ENCODE peak calls at places on chromosomes 6 and 20, in five cellular contexts. One of them, this sample, is unnamed.
A peak's percentile ranks its signal among the peaks of the same experiment; 100 is the strongest.

GRCh38 chr6:165486183-165487137 is 176.6 kb downstream of the PDE10A start:
- DNase-seq in H9: no peak
- DNase-seq in stimulated activated CD4-positive, alpha-beta T cell treated with anti-CD3 and anti-CD28 coated beads, Interleukin-1b, Interleukin-23, amount 100 ng/mL, for 24 hours: no peak
- DNase-seq in hepatocyte: no peak
- DNase-seq in HT1080: no peak
- DNase-seq in this sample: no peak

GRCh38 chr20:18287915-18288747 is at the start of gene ZNF133:
- DNase-seq in H9: peak; percentile 97
- DNase-seq in stimulated activated CD4-positive, alpha-beta T cell treated with anti-CD3 and anti-CD28 coated beads, Interleukin-1b, Interleukin-23, amount 100 ng/mL, for 24 hours: peak; percentile 93
- DNase-seq in hepatocyte: peak; percentile 95
- DNase-seq in HT1080: peak; percentile 94
- DNase-seq in this sample: peak; percentile 98

GRCh38 chr6:43150051-43150751 is 20.9 kb upstream of the SRF start:
- DNase-seq in H9: no peak
- DNase-seq in stimulated activated CD4-positive, alpha-beta T cell treated with anti-CD3 and anti-CD28 coated beads, Interleukin-1b, Interleukin-23, amount 100 ng/mL, for 24 hours: no peak
- DNase-seq in hepatocyte: peak; percentile 53
- DNase-seq in HT1080: no peak
- DNase-seq in this sample: no peak

GRCh38 chr6:24240943-24241342 is 114.9 kb downstream of the NRSN1 start:
- DNase-seq in H9: no peak
- DNase-seq in stimulated activated CD4-positive, alpha-beta T cell treated with anti-CD3 and anti-CD28 coated beads, Interleukin-1b, Interleukin-23, amount 100 ng/mL, for 24 hours: no peak
- DNase-seq in hepatocyte: no peak
- DNase-seq in HT1080: no peak
- DNase-seq in this sample: no peak

GRCh38 chr6:69622230-69622629 is 174.6 kb downstream of the LMBRD1 start:
- DNase-seq in H9: no peak
- DNase-seq in stimulated activated CD4-positive, alpha-beta T cell treated with anti-CD3 and anti-CD28 coated beads, Interleukin-1b, Interleukin-23, amount 100 ng/mL, for 24 hours: no peak
- DNase-seq in hepatocyte: no peak
- DNase-seq in HT1080: no peak
- DNase-seq in this sample: no peak

GRCh38 chr6:76230711-76231110 is 158.2 kb upstream of the IMPG1 start:
- DNase-seq in H9: peak; percentile 63
- DNase-seq in stimulated activated CD4-positive, alpha-beta T cell treated with anti-CD3 and anti-CD28 coated beads, Interleukin-1b, Interleukin-23, amount 100 ng/mL, for 24 hours: no peak
- DNase-seq in hepatocyte: peak; percentile 26
- DNase-seq in HT1080: peak; percentile 20
- DNase-seq in this sample: no peak

GRCh38 chr20:53934421-53935352 is 135.7 kb downstream of the BCAS1 start:
- DNase-seq in H9: no peak
- DNase-seq in stimulated activated CD4-positive, alpha-beta T cell treated with anti-CD3 and anti-CD28 coated beads, Interleukin-1b, Interleukin-23, amount 100 ng/mL, for 24 hours: no peak
- DNase-seq in hepatocyte: no peak
- DNase-seq in HT1080: peak; percentile 87
- DNase-seq in this sample: peak; percentile 44

GRCh38 chr6:28785962-28786679 is 137.7 kb downstream of the TRIM27 start:
- DNase-seq in H9: peak; percentile 40
- DNase-seq in stimulated activated CD4-positive, alpha-beta T cell treated with anti-CD3 and anti-CD28 coated beads, Interleukin-1b, Interleukin-23, amount 100 ng/mL, for 24 hours: no peak
- DNase-seq in hepatocyte: no peak
- DNase-seq in HT1080: no peak
- DNase-seq in this sample: no peak

GRCh38 chr20:36544134-36545018 is 3.1 kb downstream of the MYL9 start:
- DNase-seq in H9: no peak
- DNase-seq in stimulated activated CD4-positive, alpha-beta T cell treated with anti-CD3 and anti-CD28 coated beads, Interleukin-1b, Interleukin-23, amount 100 ng/mL, for 24 hours: no peak
- DNase-seq in hepatocyte: no peak
- DNase-seq in HT1080: peak; percentile 29
- DNase-seq in this sample: no peak

GRCh38 chr6:39228992-39229767 is at the start of gene KCNK5:
- DNase-seq in H9: peak; percentile 94
- DNase-seq in stimulated activated CD4-positive, alpha-beta T cell treated with anti-CD3 and anti-CD28 coated beads, Interleukin-1b, Interleukin-23, amount 100 ng/mL, for 24 hours: peak; percentile 54
- DNase-seq in hepatocyte: peak; percentile 93
- DNase-seq in HT1080: no peak
- DNase-seq in this sample: peak; percentile 93

GRCh38 chr20:33647603-33648395 is 14.3 kb upstream of the C20orf144 start:
- DNase-seq in H9: no peak
- DNase-seq in stimulated activated CD4-positive, alpha-beta T cell treated with anti-CD3 and anti-CD28 coated beads, Interleukin-1b, Interleukin-23, amount 100 ng/mL, for 24 hours: no peak
- DNase-seq in hepatocyte: no peak
- DNase-seq in HT1080: peak; percentile 34
- DNase-seq in this sample: peak; percentile 15

GRCh38 chr6:38080889-38081288 is 261.4 kb downstream of the ZFAND3 start:
- DNase-seq in H9: no peak
- DNase-seq in stimulated activated CD4-positive, alpha-beta T cell treated with anti-CD3 and anti-CD28 coated beads, Interleukin-1b, Interleukin-23, amount 100 ng/mL, for 24 hours: no peak
- DNase-seq in hepatocyte: peak; percentile 19
- DNase-seq in HT1080: no peak
- DNase-seq in this sample: no peak

GRCh38 chr20:568865-569415 is 25.4 kb upstream of the CSNK2A1 start:
- DNase-seq in H9: no peak
- DNase-seq in stimulated activated CD4-positive, alpha-beta T cell treated with anti-CD3 and anti-CD28 coated beads, Interleukin-1b, Interleukin-23, amount 100 ng/mL, for 24 hours: no peak
- DNase-seq in hepatocyte: no peak
- DNase-seq in HT1080: no peak
- DNase-seq in this sample: no peak

GRCh38 chr6:109964949-109965348 is 13.2 kb upstream of the GPR6 start:
- DNase-seq in H9: no peak
- DNase-seq in stimulated activated CD4-positive, alpha-beta T cell treated with anti-CD3 and anti-CD28 coated beads, Interleukin-1b, Interleukin-23, amount 100 ng/mL, for 24 hours: no peak
- DNase-seq in hepatocyte: no peak
- DNase-seq in HT1080: no peak
- DNase-seq in this sample: no peak

GRCh38 chr6:7809346-7809745 is 83.4 kb downstream of the BMP6 start:
- DNase-seq in H9: no peak
- DNase-seq in stimulated activated CD4-positive, alpha-beta T cell treated with anti-CD3 and anti-CD28 coated beads, Interleukin-1b, Interleukin-23, amount 100 ng/mL, for 24 hours: no peak
- DNase-seq in hepatocyte: no peak
- DNase-seq in HT1080: no peak
- DNase-seq in this sample: no peak

GRCh38 chr6:44216677-44217331 is at the start of gene MYMX:
- DNase-seq in H9: peak; percentile 72
- DNase-seq in stimulated activated CD4-positive, alpha-beta T cell treated with anti-CD3 and anti-CD28 coated beads, Interleukin-1b, Interleukin-23, amount 100 ng/mL, for 24 hours: no peak
- DNase-seq in hepatocyte: no peak
- DNase-seq in HT1080: no peak
- DNase-seq in this sample: no peak

GRCh38 chr6:143060806-143061596 is at the start of gene AIG1:
- DNase-seq in H9: peak; percentile 69
- DNase-seq in stimulated activated CD4-positive, alpha-beta T cell treated with anti-CD3 and anti-CD28 coated beads, Interleukin-1b, Interleukin-23, amount 100 ng/mL, for 24 hours: peak; percentile 27
- DNase-seq in hepatocyte: peak; percentile 76
- DNase-seq in HT1080: peak; percentile 5
- DNase-seq in this sample: peak; percentile 65

GRCh38 chr6:106116125-106116524 is 30.0 kb downstream of the PRDM1 start:
- DNase-seq in H9: no peak
- DNase-seq in stimulated activated CD4-positive, alpha-beta T cell treated with anti-CD3 and anti-CD28 coated beads, Interleukin-1b, Interleukin-23, amount 100 ng/mL, for 24 hours: no peak
- DNase-seq in hepatocyte: no peak
- DNase-seq in HT1080: no peak
- DNase-seq in this sample: no peak

GRCh38 chr6:16524380-16524707 is 236.9 kb downstream of the ATXN1 start:
- DNase-seq in H9: no peak
- DNase-seq in stimulated activated CD4-positive, alpha-beta T cell treated with anti-CD3 and anti-CD28 coated beads, Interleukin-1b, Interleukin-23, amount 100 ng/mL, for 24 hours: no peak
- DNase-seq in hepatocyte: no peak
- DNase-seq in HT1080: peak; percentile 29
- DNase-seq in this sample: peak; percentile 48

GRCh38 chr6:142784344-142784743 is 160.6 kb downstream of the HIVEP2 start:
- DNase-seq in H9: no peak
- DNase-seq in stimulated activated CD4-positive, alpha-beta T cell treated with anti-CD3 and anti-CD28 coated beads, Interleukin-1b, Interleukin-23, amount 100 ng/mL, for 24 hours: no peak
- DNase-seq in hepatocyte: no peak
- DNase-seq in HT1080: no peak
- DNase-seq in this sample: no peak

GRCh38 chr6:9197726-9198125 is 762.4 kb upstream of the SLC35B3 start:
- DNase-seq in H9: no peak
- DNase-seq in stimulated activated CD4-positive, alpha-beta T cell treated with anti-CD3 and anti-CD28 coated beads, Interleukin-1b, Interleukin-23, amount 100 ng/mL, for 24 hours: no peak
- DNase-seq in hepatocyte: no peak
- DNase-seq in HT1080: no peak
- DNase-seq in this sample: no peak

GRCh38 chr20:63009988-63010769 is 3.4 kb upstream of the BHLHE23 start:
- DNase-seq in H9: no peak
- DNase-seq in stimulated activated CD4-positive, alpha-beta T cell treated with anti-CD3 and anti-CD28 coated beads, Interleukin-1b, Interleukin-23, amount 100 ng/mL, for 24 hours: peak; percentile 28
- DNase-seq in hepatocyte: no peak
- DNase-seq in HT1080: no peak
- DNase-seq in this sample: peak; percentile 83

GRCh38 chr6:6611486-6611885 is 23.0 kb downstream of the LY86 start:
- DNase-seq in H9: no peak
- DNase-seq in stimulated activated CD4-positive, alpha-beta T cell treated with anti-CD3 and anti-CD28 coated beads, Interleukin-1b, Interleukin-23, amount 100 ng/mL, for 24 hours: no peak
- DNase-seq in hepatocyte: no peak
- DNase-seq in HT1080: no peak
- DNase-seq in this sample: no peak

GRCh38 chr6:81763968-81764367 is 11.5 kb upstream of the TENT5A start:
- DNase-seq in H9: no peak
- DNase-seq in stimulated activated CD4-positive, alpha-beta T cell treated with anti-CD3 and anti-CD28 coated beads, Interleukin-1b, Interleukin-23, amount 100 ng/mL, for 24 hours: no peak
- DNase-seq in hepatocyte: no peak
- DNase-seq in HT1080: no peak
- DNase-seq in this sample: no peak

GRCh38 chr6:134063121-134063965 is 10.9 kb upstream of the SLC2A12 start:
- DNase-seq in H9: peak; percentile 46
- DNase-seq in stimulated activated CD4-positive, alpha-beta T cell treated with anti-CD3 and anti-CD28 coated beads, Interleukin-1b, Interleukin-23, amount 100 ng/mL, for 24 hours: no peak
- DNase-seq in hepatocyte: no peak
- DNase-seq in HT1080: no peak
- DNase-seq in this sample: no peak

GRCh38 chr20:35273449-35274171 is 4.3 kb downstream of the MMP24OS start:
- DNase-seq in H9: peak; percentile 88
- DNase-seq in stimulated activated CD4-positive, alpha-beta T cell treated with anti-CD3 and anti-CD28 coated beads, Interleukin-1b, Interleukin-23, amount 100 ng/mL, for 24 hours: no peak
- DNase-seq in hepatocyte: no peak
- DNase-seq in HT1080: no peak
- DNase-seq in this sample: no peak

GRCh38 chr6:15358579-15359327 is 112.9 kb downstream of the JARID2 start:
- DNase-seq in H9: no peak
- DNase-seq in stimulated activated CD4-positive, alpha-beta T cell treated with anti-CD3 and anti-CD28 coated beads, Interleukin-1b, Interleukin-23, amount 100 ng/mL, for 24 hours: no peak
- DNase-seq in hepatocyte: no peak
- DNase-seq in HT1080: no peak
- DNase-seq in this sample: no peak

GRCh38 chr6:24931296-24931695 is 4.5 kb downstream of the RIPOR2 start:
- DNase-seq in H9: no peak
- DNase-seq in stimulated activated CD4-positive, alpha-beta T cell treated with anti-CD3 and anti-CD28 coated beads, Interleukin-1b, Interleukin-23, amount 100 ng/mL, for 24 hours: no peak
- DNase-seq in hepatocyte: no peak
- DNase-seq in HT1080: no peak
- DNase-seq in this sample: no peak

GRCh38 chr20:43389839-43390626 is 67.7 kb upstream of the SRSF6 start:
- DNase-seq in H9: peak; percentile 67
- DNase-seq in stimulated activated CD4-positive, alpha-beta T cell treated with anti-CD3 and anti-CD28 coated beads, Interleukin-1b, Interleukin-23, amount 100 ng/mL, for 24 hours: no peak
- DNase-seq in hepatocyte: no peak
- DNase-seq in HT1080: no peak
- DNase-seq in this sample: peak; percentile 19

GRCh38 chr20:57322476-57322875 is 7.1 kb upstream of the SPO11 start:
- DNase-seq in H9: no peak
- DNase-seq in stimulated activated CD4-positive, alpha-beta T cell treated with anti-CD3 and anti-CD28 coated beads, Interleukin-1b, Interleukin-23, amount 100 ng/mL, for 24 hours: no peak
- DNase-seq in hepatocyte: no peak
- DNase-seq in HT1080: no peak
- DNase-seq in this sample: no peak

GRCh38 chr20:14313621-14314020 is 23.8 kb downstream of the FLRT3 start:
- DNase-seq in H9: no peak
- DNase-seq in stimulated activated CD4-positive, alpha-beta T cell treated with anti-CD3 and anti-CD28 coated beads, Interleukin-1b, Interleukin-23, amount 100 ng/mL, for 24 hours: no peak
- DNase-seq in hepatocyte: no peak
- DNase-seq in HT1080: no peak
- DNase-seq in this sample: no peak

GRCh38 chr6:157401734-157402338 is 20.8 kb downstream of the ZDHHC14 start:
- DNase-seq in H9: no peak
- DNase-seq in stimulated activated CD4-positive, alpha-beta T cell treated with anti-CD3 and anti-CD28 coated beads, Interleukin-1b, Interleukin-23, amount 100 ng/mL, for 24 hours: no peak
- DNase-seq in hepatocyte: no peak
- DNase-seq in HT1080: no peak
- DNase-seq in this sample: no peak

GRCh38 chr6:26743941-26744699 is 84.6 kb upstream of the ZNF322 start:
- DNase-seq in H9: peak; percentile 39
- DNase-seq in stimulated activated CD4-positive, alpha-beta T cell treated with anti-CD3 and anti-CD28 coated beads, Interleukin-1b, Interleukin-23, amount 100 ng/mL, for 24 hours: no peak
- DNase-seq in hepatocyte: no peak
- DNase-seq in HT1080: peak; percentile 20
- DNase-seq in this sample: no peak

GRCh38 chr20:63625771-63626423 is 1.0 kb downstream of the GMEB2 start:
- DNase-seq in H9: no peak
- DNase-seq in stimulated activated CD4-positive, alpha-beta T cell treated with anti-CD3 and anti-CD28 coated beads, Interleukin-1b, Interleukin-23, amount 100 ng/mL, for 24 hours: no peak
- DNase-seq in hepatocyte: peak; percentile 56
- DNase-seq in HT1080: no peak
- DNase-seq in this sample: peak; percentile 53

GRCh38 chr6:53796451-53796780 is 1.6 kb downstream of the LRRC1 start:
- DNase-seq in H9: no peak
- DNase-seq in stimulated activated CD4-positive, alpha-beta T cell treated with anti-CD3 and anti-CD28 coated beads, Interleukin-1b, Interleukin-23, amount 100 ng/mL, for 24 hours: no peak
- DNase-seq in hepatocyte: no peak
- DNase-seq in HT1080: no peak
- DNase-seq in this sample: no peak

GRCh38 chr6:158663465-158664167 is 13.8 kb downstream of the SYTL3 start:
- DNase-seq in H9: no peak
- DNase-seq in stimulated activated CD4-positive, alpha-beta T cell treated with anti-CD3 and anti-CD28 coated beads, Interleukin-1b, Interleukin-23, amount 100 ng/mL, for 24 hours: no peak
- DNase-seq in hepatocyte: no peak
- DNase-seq in HT1080: no peak
- DNase-seq in this sample: no peak

GRCh38 chr6:42449917-42450313 is 1.8 kb downstream of the TRERF1 start:
- DNase-seq in H9: no peak
- DNase-seq in stimulated activated CD4-positive, alpha-beta T cell treated with anti-CD3 and anti-CD28 coated beads, Interleukin-1b, Interleukin-23, amount 100 ng/mL, for 24 hours: no peak
- DNase-seq in hepatocyte: no peak
- DNase-seq in HT1080: peak; percentile 7
- DNase-seq in this sample: no peak

GRCh38 chr6:117906905-117907599 is at the start of gene SLC35F1:
- DNase-seq in H9: peak; percentile 87
- DNase-seq in stimulated activated CD4-positive, alpha-beta T cell treated with anti-CD3 and anti-CD28 coated beads, Interleukin-1b, Interleukin-23, amount 100 ng/mL, for 24 hours: no peak
- DNase-seq in hepatocyte: peak; percentile 64
- DNase-seq in HT1080: no peak
- DNase-seq in this sample: peak; percentile 47

GRCh38 chr6:149963462-149964242 is at the start of gene ULBP1:
- DNase-seq in H9: peak; percentile 92
- DNase-seq in stimulated activated CD4-positive, alpha-beta T cell treated with anti-CD3 and anti-CD28 coated beads, Interleukin-1b, Interleukin-23, amount 100 ng/mL, for 24 hours: peak; percentile 59
- DNase-seq in hepatocyte: peak; percentile 75
- DNase-seq in HT1080: no peak
- DNase-seq in this sample: peak; percentile 91

This sample was measured in activated CD4-positive, alpha-beta memory T cell treated with anti-CD3 and anti-CD28 coated beads for 36 hours.